ENCODE peak calls at places on chromosomes 12 and 14, in five cellular contexts. One of them, this sample, is unnamed.

GRCh38 chr12:9204380-9204779 is 3.8 kb downstream of the PZP start:
- DNase-seq in GM23338: no peak
- DNase-seq in HepG2: no peak
- DNase-seq in HCT116: no peak
- DNase-seq in GM12878: no peak
- DNase-seq in this sample: no peak

GRCh38 chr12:5945071-5946008 is at the start of gene ANO2:
- DNase-seq in GM23338: peak; percentile 82
- DNase-seq in HepG2: no peak
- DNase-seq in HCT116: no peak
- DNase-seq in GM12878: no peak
- DNase-seq in this sample: no peak

GRCh38 chr12:49358548-49359141 is 8.6 kb upstream of the SPATS2 start:
- DNase-seq in GM23338: peak; percentile 89
- DNase-seq in HepG2: peak; percentile 72
- DNase-seq in HCT116: peak; percentile 84
- DNase-seq in GM12878: no peak
- DNase-seq in this sample: peak; percentile 82

GRCh38 chr12:46455648-46456352 is 83.2 kb upstream of the SLC38A2 start:
- DNase-seq in GM23338: no peak
- DNase-seq in HepG2: peak; percentile 77
- DNase-seq in HCT116: peak; percentile 87
- DNase-seq in GM12878: no peak
- DNase-seq in this sample: no peak

GRCh38 chr14:46574236-46574970 is 77.2 kb downstream of the RPL10L start:
- DNase-seq in GM23338: no peak
- DNase-seq in HepG2: no peak
- DNase-seq in HCT116: no peak
- DNase-seq in GM12878: no peak
- DNase-seq in this sample: peak; percentile 85

GRCh38 chr14:77409131-77409533 is 14.2 kb downstream of the NOXRED1 start:
- DNase-seq in GM23338: peak; percentile 53
- DNase-seq in HepG2: peak; percentile 41
- DNase-seq in HCT116: peak; percentile 21
- DNase-seq in GM12878: no peak
- DNase-seq in this sample: no peak

GRCh38 chr12:113528606-113529005 is 56.9 kb upstream of the LHX5 start:
- DNase-seq in GM23338: peak; percentile 37
- DNase-seq in HepG2: no peak
- DNase-seq in HCT116: no peak
- DNase-seq in GM12878: no peak
- DNase-seq in this sample: no peak

GRCh38 chr12:125528300-125528699 is 463.1 kb downstream of the AACS start:
- DNase-seq in GM23338: no peak
- DNase-seq in HepG2: no peak
- DNase-seq in HCT116: no peak
- DNase-seq in GM12878: no peak
- DNase-seq in this sample: no peak

GRCh38 chr12:25328082-25328712 is 77.5 kb upstream of the KRAS start:
- DNase-seq in GM23338: no peak
- DNase-seq in HepG2: peak; percentile 3
- DNase-seq in HCT116: no peak
- DNase-seq in GM12878: no peak
- DNase-seq in this sample: no peak

GRCh38 chr12:3518902-3519301 is 27.9 kb downstream of the PRMT8 start:
- DNase-seq in GM23338: no peak
- DNase-seq in HepG2: no peak
- DNase-seq in HCT116: no peak
- DNase-seq in GM12878: no peak
- DNase-seq in this sample: no peak

GRCh38 chr12:14264316-14264715 is 101.2 kb upstream of the ATF7IP start:
- DNase-seq in GM23338: peak; percentile 31
- DNase-seq in HepG2: no peak
- DNase-seq in HCT116: no peak
- DNase-seq in GM12878: no peak
- DNase-seq in this sample: no peak

GRCh38 chr14:77910506-77910905 is 110.6 kb downstream of the ADCK1 start:
- DNase-seq in GM23338: no peak
- DNase-seq in HepG2: peak; percentile 3
- DNase-seq in HCT116: no peak
- DNase-seq in GM12878: no peak
- DNase-seq in this sample: no peak

GRCh38 chr12:100993916-100994315 is 199.3 kb downstream of the ANO4 start:
- DNase-seq in GM23338: peak; percentile 65
- DNase-seq in HepG2: no peak
- DNase-seq in HCT116: no peak
- DNase-seq in GM12878: no peak
- DNase-seq in this sample: no peak

GRCh38 chr12:26135571-26135970 is 10.7 kb upstream of the BHLHE41 start:
- DNase-seq in GM23338: no peak
- DNase-seq in HepG2: no peak
- DNase-seq in HCT116: no peak
- DNase-seq in GM12878: no peak
- DNase-seq in this sample: no peak

GRCh38 chr14:63941023-63941422 is 88.2 kb downstream of the SYNE2 start:
- DNase-seq in GM23338: no peak
- DNase-seq in HepG2: no peak
- DNase-seq in HCT116: no peak
- DNase-seq in GM12878: no peak
- DNase-seq in this sample: no peak

GRCh38 chr12:56128669-56129209 is 672 bp downstream of the ESYT1 start:
- DNase-seq in GM23338: no peak
- DNase-seq in HepG2: no peak
- DNase-seq in HCT116: no peak
- DNase-seq in GM12878: no peak
- DNase-seq in this sample: peak; percentile 44

GRCh38 chr14:27096091-27096490 is 498.3 kb upstream of the NOVA1 start:
- DNase-seq in GM23338: no peak
- DNase-seq in HepG2: no peak
- DNase-seq in HCT116: no peak
- DNase-seq in GM12878: no peak
- DNase-seq in this sample: no peak

GRCh38 chr12:121059031-121059898 is 20.2 kb upstream of the OASL start:
- DNase-seq in GM23338: no peak
- DNase-seq in HepG2: no peak
- DNase-seq in HCT116: no peak
- DNase-seq in GM12878: no peak
- DNase-seq in this sample: no peak

GRCh38 chr12:15856097-15856982 is 25.8 kb upstream of the STRAP start:
- DNase-seq in GM23338: peak; percentile 72
- DNase-seq in HepG2: peak; percentile 63
- DNase-seq in HCT116: peak; percentile 68
- DNase-seq in GM12878: peak; percentile 40
- DNase-seq in this sample: peak; percentile 82

GRCh38 chr14:68234101-68234905 is 414.7 kb downstream of the RAD51B start:
- DNase-seq in GM23338: no peak
- DNase-seq in HepG2: no peak
- DNase-seq in HCT116: no peak
- DNase-seq in GM12878: no peak
- DNase-seq in this sample: no peak

GRCh38 chr14:50542941-50543418 is 10.6 kb upstream of the MAP4K5 start:
- DNase-seq in GM23338: peak; percentile 77
- DNase-seq in HepG2: peak; percentile 77
- DNase-seq in HCT116: peak; percentile 51
- DNase-seq in GM12878: no peak
- DNase-seq in this sample: peak; percentile 68

GRCh38 chr12:102824218-102824835 is 92.7 kb downstream of the PAH start:
- DNase-seq in GM23338: peak; percentile 93
- DNase-seq in HepG2: peak; percentile 18
- DNase-seq in HCT116: no peak
- DNase-seq in GM12878: no peak
- DNase-seq in this sample: no peak

GRCh38 chr12:4648099-4648498 is 752 bp downstream of the AKAP3 start:
- DNase-seq in GM23338: no peak
- DNase-seq in HepG2: no peak
- DNase-seq in HCT116: no peak
- DNase-seq in GM12878: no peak
- DNase-seq in this sample: no peak

GRCh38 chr14:95222870-95223398 is 65.6 kb upstream of the DICER1 start:
- DNase-seq in GM23338: no peak
- DNase-seq in HepG2: peak; percentile 21
- DNase-seq in HCT116: no peak
- DNase-seq in GM12878: no peak
- DNase-seq in this sample: no peak

GRCh38 chr14:96077983-96078686 is 39.0 kb downstream of the C14orf132 start:
- DNase-seq in GM23338: no peak
- DNase-seq in HepG2: no peak
- DNase-seq in HCT116: no peak
- DNase-seq in GM12878: peak; percentile 31
- DNase-seq in this sample: no peak

GRCh38 chr12:124758266-124759200 is 105.1 kb downstream of the SCARB1 start:
- DNase-seq in GM23338: no peak
- DNase-seq in HepG2: no peak
- DNase-seq in HCT116: no peak
- DNase-seq in GM12878: no peak
- DNase-seq in this sample: no peak

GRCh38 chr14:66379116-66379515 is 107.1 kb upstream of the CCDC196 start:
- DNase-seq in GM23338: no peak
- DNase-seq in HepG2: no peak
- DNase-seq in HCT116: no peak
- DNase-seq in GM12878: no peak
- DNase-seq in this sample: no peak

GRCh38 chr14:37091651-37092050 is 80.8 kb downstream of the SLC25A21 start:
- DNase-seq in GM23338: no peak
- DNase-seq in HepG2: no peak
- DNase-seq in HCT116: no peak
- DNase-seq in GM12878: no peak
- DNase-seq in this sample: no peak

GRCh38 chr12:32551058-32551457 is 128.0 kb upstream of the DNM1L start:
- DNase-seq in GM23338: no peak
- DNase-seq in HepG2: no peak
- DNase-seq in HCT116: no peak
- DNase-seq in GM12878: no peak
- DNase-seq in this sample: no peak

GRCh38 chr14:96407980-96408570 is 16.1 kb downstream of the AK7 start:
- DNase-seq in GM23338: no peak
- DNase-seq in HepG2: no peak
- DNase-seq in HCT116: no peak
- DNase-seq in GM12878: no peak
- DNase-seq in this sample: no peak

GRCh38 chr12:89949457-89950195 is 241.0 kb upstream of the ATP2B1 start:
- DNase-seq in GM23338: peak; percentile 34
- DNase-seq in HepG2: peak; percentile 9
- DNase-seq in HCT116: no peak
- DNase-seq in GM12878: peak; percentile 83
- DNase-seq in this sample: peak; percentile 98

GRCh38 chr12:53928054-53928879 is 10.4 kb upstream of the HOXC13 start:
- DNase-seq in GM23338: peak; percentile 24
- DNase-seq in HepG2: no peak
- DNase-seq in HCT116: no peak
- DNase-seq in GM12878: no peak
- DNase-seq in this sample: no peak
- TF ChIP-seq EZH2 in GM23338: peak; percentile 95
- TF ChIP-seq EZH2 in HepG2: no peak
- TF ChIP-seq EZH2 in HCT116: no peak
- TF ChIP-seq EZH2 in GM12878: no peak
- TF ChIP-seq EZH2 in this sample: no peak

DNA sequence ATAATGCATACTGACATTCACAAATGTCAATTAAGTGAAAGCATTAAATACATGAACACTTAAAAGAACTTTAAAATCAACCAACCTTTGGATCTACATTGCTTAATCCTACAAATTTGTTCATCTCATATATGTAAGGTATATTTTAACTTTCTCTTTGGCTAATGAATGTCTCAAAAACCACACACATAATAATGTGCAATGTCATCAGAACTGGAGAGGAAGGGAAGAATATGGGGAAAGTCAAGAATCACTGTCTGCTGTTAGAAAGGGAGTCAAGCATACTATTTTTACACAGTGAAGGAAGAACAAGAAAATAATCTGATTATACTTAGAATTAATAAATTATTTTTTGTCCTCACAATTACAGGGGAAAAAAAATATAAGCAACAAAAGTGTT is 4.9 kb downstream of the GMFB start:
- DNase-seq in GM23338: no peak
- DNase-seq in HepG2: no peak
- DNase-seq in HCT116: no peak
- DNase-seq in GM12878: no peak
- DNase-seq in this sample: no peak
- H3K4me2 ChIP-seq in GM23338: no peak overlapping the region
- H3K4me2 ChIP-seq in HepG2: no peak overlapping the region
- H3K4me2 ChIP-seq in HCT116: no peak overlapping the region
- H3K4me2 ChIP-seq in GM12878: peak overlapping the region; percentile 72
- H3K4me2 ChIP-seq in this sample: no peak overlapping the region

DNA sequence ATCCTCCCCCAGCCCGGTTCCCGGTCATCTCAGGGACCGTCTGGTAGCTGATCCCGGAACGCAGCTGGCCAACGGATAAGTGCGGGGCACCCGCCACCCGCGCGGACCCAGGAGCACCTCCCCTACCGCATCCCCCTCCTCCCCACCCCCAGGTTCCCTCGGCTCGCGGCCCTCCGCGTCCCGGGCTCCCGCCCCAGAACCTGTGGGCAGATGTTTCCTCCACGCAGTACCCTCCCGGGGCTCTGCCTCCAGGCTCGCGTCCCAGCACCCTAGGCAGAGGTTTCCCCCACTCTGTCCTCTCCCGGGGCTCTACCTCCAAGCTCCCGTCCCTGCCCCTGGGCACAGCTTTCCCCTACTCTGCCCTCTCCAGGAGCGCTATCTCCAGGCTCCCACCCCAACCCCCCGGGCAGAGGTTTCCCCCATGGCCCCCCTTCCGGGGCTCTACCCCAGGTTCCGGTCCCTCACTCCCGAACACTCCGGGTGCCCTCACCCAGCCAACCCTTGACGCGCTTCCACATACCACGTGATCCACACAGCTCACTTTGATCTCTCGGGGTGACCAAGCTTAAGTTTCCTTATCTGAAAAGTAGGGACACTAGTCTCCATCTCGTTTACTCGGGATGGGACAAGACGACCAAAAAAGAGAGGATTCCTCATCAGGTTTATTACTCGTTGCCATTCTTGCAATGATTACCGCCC is at the start of gene CCDC38:
- DNase-seq in GM23338: peak; percentile 93
- DNase-seq in HepG2: peak; percentile 88
- DNase-seq in HCT116: peak; percentile 73
- DNase-seq in GM12878: peak; percentile 57
- DNase-seq in this sample: no peak
- TF ChIP-seq POLR2AphosphoS5 in GM23338: peak; percentile 31
- TF ChIP-seq POLR2AphosphoS5 in HepG2: peak; percentile 68
- TF ChIP-seq POLR2AphosphoS5 in HCT116: peak; percentile 77
- TF ChIP-seq POLR2AphosphoS5 in GM12878: no peak
- TF ChIP-seq POLR2AphosphoS5 in this sample: no peak

GRCh38 chr12:119803391-119803791 is 73.7 kb downstream of the CIT start:
- DNase-seq in GM23338: peak; percentile 88
- DNase-seq in HepG2: no peak
- DNase-seq in HCT116: no peak
- DNase-seq in GM12878: no peak
- DNase-seq in this sample: no peak

GRCh38 chr12:119808441-119808840 is 68.7 kb downstream of the CIT start:
- DNase-seq in GM23338: no peak
- DNase-seq in HepG2: no peak
- DNase-seq in HCT116: no peak
- DNase-seq in GM12878: no peak
- DNase-seq in this sample: no peak

GRCh38 chr12:119809023-119809422 is 68.1 kb downstream of the CIT start:
- DNase-seq in GM23338: no peak
- DNase-seq in HepG2: no peak
- DNase-seq in HCT116: no peak
- DNase-seq in GM12878: no peak
- DNase-seq in this sample: peak; percentile 8

GRCh38 chr12:119804011-119804641 is 73.0 kb downstream of the CIT start:
- DNase-seq in GM23338: peak; percentile 88
- DNase-seq in HepG2: peak; percentile 54
- DNase-seq in HCT116: peak; percentile 33
- DNase-seq in GM12878: no peak
- DNase-seq in this sample: peak; percentile 71

GRCh38 chr12:119807380-119807779 is 69.7 kb downstream of the CIT start:
- DNase-seq in GM23338: no peak
- DNase-seq in HepG2: no peak
- DNase-seq in HCT116: no peak
- DNase-seq in GM12878: no peak
- DNase-seq in this sample: no peak
- TF ChIP-seq EZH2 in GM23338: no peak
- TF ChIP-seq EZH2 in HepG2: no peak
- TF ChIP-seq EZH2 in HCT116: no peak
- TF ChIP-seq EZH2 in GM12878: no peak
- TF ChIP-seq EZH2 in this sample: no peak

This sample was measured in endothelial cell of umbilical vein.